ENCODE peak calls at places on chromosomes 16 and 17, in seven cellular contexts. M is HEK293T; E is SW 1271; Z is RCC 7860; V is GM23338; X is posterior vena cava; K is naive thymus-derived CD4-positive, alpha-beta T cell. H is an unnamed sample.

GRCh38 chr17:77644181-77644972 is 314.1 kb upstream of the TNRC6C start:
- DNase-seq in M (no peak), E (no peak), Z (no peak), V (no peak), X (peak; percentile 44), K (no peak), H (no peak)

GRCh38 chr16:74226361-74226979 is 70.1 kb upstream of the PSMD7 start:
- DNase-seq in M (peak; percentile 16), E (no peak), Z (no peak), V (peak; percentile 49), X (no peak), K (no peak), H (no peak)

GRCh38 chr17:45320349-45320930 is 3.6 kb upstream of the MAP3K14 start:
- DNase-seq in M (no peak), E (no peak), Z (peak; percentile 68), V (no peak), X (no peak), K (no peak), H (peak; percentile 87)

GRCh38 chr17:17141860-17142552 is 64.1 kb downstream of the PLD6 start:
- DNase-seq in M (peak; percentile 86), E (no peak), Z (no peak), V (peak; percentile 79), X (no peak), K (peak; percentile 55), H (no peak)

GRCh38 chr17:45123930-45124796 is 8.2 kb downstream of the PLCD3 start:
- DNase-seq in M (no peak), E (peak; percentile 75), Z (peak; percentile 87), V (peak; percentile 44), X (peak; percentile 93), K (no peak), H (peak; percentile 92)

GRCh38 chr17:70268383-70268782 is 99.1 kb downstream of the KCNJ2 start:
- DNase-seq in M (no peak), E (no peak), Z (no peak), V (no peak), X (no peak), K (no peak), H (no peak)

GRCh38 chr16:17607624-17608023 is 136.9 kb upstream of the XYLT1 start:
- DNase-seq in M (no peak), E (no peak), Z (no peak), V (no peak), X (no peak), K (no peak), H (peak; percentile 35)

GRCh38 chr16:49353650-49354049 is 20.0 kb upstream of the C16orf78 start:
- DNase-seq in M (no peak), E (no peak), Z (no peak), V (no peak), X (no peak), K (no peak), H (peak; percentile 12)

GRCh38 chr17:27532269-27533067 is 76.2 kb downstream of the KSR1 start:
- DNase-seq in M (no peak), E (no peak), Z (no peak), V (peak; percentile 28), X (no peak), K (no peak), H (no peak)

GRCh38 chr16:15961060-15961511 is 11.7 kb downstream of the ABCC1 start:
- DNase-seq in M (no peak), E (no peak), Z (no peak), V (no peak), X (no peak), K (peak; percentile 90), H (peak; percentile 83)

H was measured in M059J.